ENCODE peak calls at places on chromosomes 11 and 22, in seven cellular contexts. S is tibial artery, M is IMR-90, I is neural progenitor cell, R is breast epithelium, H is body of pancreas, E is lower lobe of right lung. T is an unnamed sample.

GRCh38 chr22:20015187-20015625 is 1.4 kb downstream of the ARVCF start:
- DNase-seq in E (no peak), R (no peak), M (no peak), H (no peak), I (no peak), S (no peak), T (no peak)

GRCh38 chr11:45182902-45183301 is 36.5 kb downstream of the PRDM11 start:
- DNase-seq in H (peak), E (no peak), S (no peak), I (peak), R (no peak), M (peak), T (no peak)

GRCh38 chr11:77047007-77047927 is 13.1 kb downstream of the B3GNT6 start:
- DNase-seq in H (peak), E (no peak), I (peak), R (no peak), S (peak), M (peak), T (no peak)

GRCh38 chr11:57781529-57781943 is 19.9 kb downstream of the CTNND1 start:
- DNase-seq in R (peak), M (peak), E (peak), H (peak), I (peak), S (no peak), T (no peak)

GRCh38 chr22:32765117-32765618 is 36.3 kb upstream of the TIMP3 start:
- DNase-seq in R (no peak), E (no peak), H (no peak), S (no peak), I (no peak), M (no peak), T (no peak)

GRCh38 chr11:32487270-32487669 is 51.9 kb upstream of the WT1 start:
- DNase-seq in S (no peak), E (no peak), H (no peak), I (peak), R (no peak), M (no peak), T (no peak)

GRCh38 chr11:196786-197731 is 4.2 kb downstream of the SCGB1C1 start:
- DNase-seq in R (no peak), H (no peak), S (peak), M (no peak), I (no peak), E (peak), T (peak)

GRCh38 chr11:66421492-66422205 is 814 bp downstream of the NPAS4 start:
- DNase-seq in I (peak), S (peak), M (peak), E (peak), H (peak), R (peak), T (peak)

GRCh38 chr11:15645201-15645600 is 530.5 kb downstream of the INSC start:
- DNase-seq in R (no peak), H (no peak), S (no peak), M (no peak), E (no peak), I (no peak), T (no peak)

GRCh38 chr11:67452141-67452952 is at the start of gene GPR152:
- DNase-seq in I (no peak), E (no peak), M (no peak), R (no peak), S (no peak), H (peak), T (no peak)

GRCh38 chr11:33735426-33736147 is 636 bp downstream of the CD59 start:
- DNase-seq in H (peak), E (peak), I (peak), R (no peak), M (no peak), S (peak), T (no peak)

GRCh38 chr11:113274708-113275582 is 39.4 kb upstream of the TTC12 start:
- DNase-seq in I (peak), S (no peak), E (no peak), H (no peak), R (no peak), M (no peak), T (no peak)

GRCh38 chr22:33726294-33726711 is 194.0 kb downstream of the LARGE1 start:
- DNase-seq in S (no peak), E (no peak), H (peak), M (peak), I (no peak), R (no peak), T (no peak)

GRCh38 chr22:45678961-45679912 is 7.6 kb downstream of the ATXN10 start:
- DNase-seq in H (no peak), E (no peak), S (no peak), R (no peak), M (peak), I (no peak), T (no peak)

GRCh38 chr11:128394436-128395089 is 192.8 kb downstream of the ETS1 start:
- DNase-seq in R (no peak), I (no peak), H (no peak), M (peak), S (no peak), E (no peak), T (no peak)

GRCh38 chr22:41445171-41446056 is 1.2 kb downstream of the TOB2 start:
- DNase-seq in H (peak), E (peak), R (no peak), M (no peak), I (peak), S (no peak), T (no peak)

GRCh38 chr11:17298302-17298701 is 21.8 kb downstream of the NUCB2 start:
- DNase-seq in E (no peak), H (no peak), M (peak), S (no peak), I (no peak), R (no peak), T (no peak)

GRCh38 chr11:17229481-17230152 is 21.8 kb upstream of the PIK3C2A start:
- DNase-seq in M (no peak), E (no peak), S (no peak), I (no peak), R (no peak), H (no peak), T (no peak)

GRCh38 chr11:75532200-75532972 is 6.6 kb upstream of the GDPD5 start:
- DNase-seq in H (peak), R (peak), M (peak), S (peak), I (peak), E (peak), T (no peak)
- TF ChIP-seq CTCF in H (peak), R (peak), M (peak), S (peak), I (peak), E (peak), T (peak)

DNA sequence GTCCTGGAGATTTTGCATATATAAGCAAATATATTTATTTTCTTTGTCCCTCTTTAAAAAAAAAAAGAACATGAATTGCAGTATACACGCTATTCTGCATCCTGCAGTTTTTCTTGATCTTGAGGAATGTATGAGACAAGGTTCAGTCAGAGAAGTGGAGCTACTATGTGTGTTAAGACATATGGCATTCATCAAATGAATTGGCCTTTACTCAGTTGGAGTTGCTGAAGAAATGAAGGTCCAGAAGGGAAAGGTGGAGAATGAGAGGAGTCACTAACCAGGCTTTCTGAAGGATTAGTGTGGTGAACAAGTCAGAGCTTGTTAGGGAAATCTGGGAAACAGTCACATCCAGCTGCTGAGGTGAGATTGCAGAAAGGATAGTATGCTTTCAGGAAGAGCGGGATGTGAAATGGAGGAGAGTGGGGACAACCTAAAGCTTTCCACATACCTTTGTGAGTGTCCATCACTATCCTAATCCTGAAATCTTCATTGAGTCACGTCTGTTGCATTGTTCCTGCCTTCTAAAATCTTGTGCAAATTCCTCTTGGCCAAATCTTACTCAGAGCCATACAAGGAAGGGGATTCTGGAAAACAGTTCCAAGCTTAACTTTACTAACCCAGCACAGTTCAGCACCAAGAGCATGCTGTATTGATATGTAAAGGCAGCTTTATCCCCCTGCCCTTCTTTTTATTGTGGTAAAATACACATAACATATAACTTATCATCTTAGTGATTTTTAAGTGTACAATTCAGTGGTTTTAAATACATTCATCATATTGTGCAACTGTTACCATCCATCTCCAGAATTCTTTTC is 11.4 kb upstream of the PITPNB start:
- DNase-seq in R (no peak), E (no peak), I (peak), M (peak), H (no peak), S (no peak), T (no peak)
- H3K27ac ChIP-seq in R (no peak), E (no peak), I (peak), M (no peak), H (no peak), S (no peak), T (no peak)

GRCh38 chr11:125257185-125257584 is 92.6 kb downstream of the PKNOX2 start:
- DNase-seq in M (no peak), S (no peak), E (no peak), H (no peak), R (no peak), I (peak), T (no peak)
- TF ChIP-seq CTCF in M (peak), S (no peak), E (no peak), H (no peak), R (no peak), I (peak), T (no peak)

GRCh38 chr11:65279713-65280459 is 18.1 kb downstream of the POLA2 start:
- DNase-seq in S (no peak), H (peak), M (peak), R (no peak), I (no peak), E (no peak), T (peak)

GRCh38 chr11:65278351-65278750 is 16.6 kb downstream of the POLA2 start:
- DNase-seq in H (no peak), M (no peak), I (no peak), R (no peak), S (no peak), E (no peak), T (no peak)

GRCh38 chr11:65275906-65276305 is 14.1 kb downstream of the POLA2 start:
- DNase-seq in M (no peak), R (no peak), H (no peak), I (no peak), E (no peak), S (no peak), T (no peak)

GRCh38 chr11:65280646-65281045 is 18.9 kb downstream of the POLA2 start:
- DNase-seq in E (no peak), R (no peak), I (no peak), S (no peak), M (peak), H (no peak), T (no peak)

DNA sequence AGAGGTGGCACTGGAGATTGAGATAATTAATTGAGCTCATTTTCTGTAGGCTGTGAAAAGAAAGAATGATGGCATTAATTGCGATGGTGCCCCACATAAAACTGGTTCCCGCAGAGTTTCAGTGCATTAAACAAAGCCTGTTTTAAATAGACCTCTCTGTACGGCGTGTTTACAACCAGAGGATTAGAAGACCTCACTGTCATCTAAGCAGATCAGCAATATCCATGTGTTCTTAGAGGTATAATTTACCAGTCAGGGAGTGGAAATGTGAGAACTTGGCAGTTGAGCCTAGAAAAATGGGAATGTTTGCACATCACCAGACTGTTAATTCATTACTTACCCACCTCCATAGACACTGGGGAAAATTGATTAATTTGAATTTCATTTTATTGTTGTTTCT is 16.1 kb downstream of the POLA2 start:
- DNase-seq in M (no peak), H (no peak), R (no peak), I (no peak), S (no peak), E (no peak), T (no peak)
- H3K27ac ChIP-seq in M (no peak), H (no peak), R (no peak), I (no peak), S (no peak), E (no peak), T (no peak)

GRCh38 chr11:87292598-87292997 is 254.9 kb downstream of the TMEM135 start:
- DNase-seq in M (no peak), E (no peak), S (no peak), H (no peak), R (no peak), I (no peak), T (no peak)

GRCh38 chr11:87295237-87295636 is 257.5 kb downstream of the TMEM135 start:
- DNase-seq in S (no peak), H (no peak), R (no peak), E (no peak), I (no peak), M (no peak), T (no peak)

GRCh38 chr11:87286338-87286737 is 248.6 kb downstream of the TMEM135 start:
- DNase-seq in R (no peak), I (no peak), H (no peak), E (no peak), M (no peak), S (no peak), T (no peak)

DNA sequence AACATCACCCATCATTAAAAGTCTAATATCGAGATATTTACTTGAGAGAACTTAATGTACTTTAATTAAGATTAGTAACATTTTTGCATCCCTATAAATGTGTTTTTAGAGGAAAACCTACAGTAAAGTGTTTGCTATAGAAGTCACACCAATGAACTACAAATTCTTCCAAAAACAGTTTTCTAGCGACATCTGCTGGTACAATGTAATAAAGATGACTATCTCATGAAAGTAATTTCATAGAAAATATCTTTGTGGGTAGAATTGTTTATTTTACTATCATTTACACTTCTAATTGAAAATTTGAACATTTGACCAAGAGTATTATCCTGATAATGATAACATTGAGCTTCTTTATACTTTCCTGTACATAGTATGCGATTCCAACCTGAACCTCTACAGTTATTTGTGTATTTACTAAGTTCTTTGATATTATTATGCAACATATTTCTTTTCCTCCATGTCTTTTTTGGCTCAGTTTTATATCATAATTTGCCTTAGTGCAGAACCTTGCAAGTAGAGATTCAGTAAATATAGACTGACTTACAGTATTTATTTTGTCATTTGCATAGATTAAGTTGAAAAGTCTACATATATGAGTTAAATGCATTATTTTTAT is 252.7 kb downstream of the TMEM135 start:
- DNase-seq in R (no peak), S (no peak), H (no peak), I (peak), M (peak), E (no peak), T (no peak)
- TF ChIP-seq CTCF in R (peak), S (peak), H (peak), I (peak), M (peak), E (peak), T (peak)

DNA sequence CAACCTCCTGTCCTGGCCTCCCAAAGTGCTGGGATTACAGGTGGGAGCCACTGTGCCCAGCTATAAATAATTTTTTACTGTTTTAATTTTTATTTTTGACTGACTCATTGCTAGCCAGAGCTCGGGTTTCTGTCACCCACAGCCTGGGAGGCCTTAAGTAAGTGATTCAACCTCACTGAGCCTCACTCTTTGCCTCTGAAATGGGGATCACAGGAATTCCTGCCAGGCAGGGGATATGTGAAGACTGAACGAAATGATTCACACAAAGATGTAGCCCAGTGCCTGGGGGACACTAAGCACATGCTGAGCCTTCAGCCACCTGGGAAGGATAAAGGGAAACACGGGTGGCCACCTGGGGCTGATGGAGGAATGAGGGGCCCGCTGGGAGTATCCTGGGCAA is 3.8 kb upstream of the LRRC74B start:
- DNase-seq in R (no peak), M (peak), S (no peak), I (no peak), H (no peak), E (peak), T (no peak)
- H3K27ac ChIP-seq in R (no peak), M (no peak), S (no peak), I (no peak), H (no peak), E (no peak), T (no peak)

DNA sequence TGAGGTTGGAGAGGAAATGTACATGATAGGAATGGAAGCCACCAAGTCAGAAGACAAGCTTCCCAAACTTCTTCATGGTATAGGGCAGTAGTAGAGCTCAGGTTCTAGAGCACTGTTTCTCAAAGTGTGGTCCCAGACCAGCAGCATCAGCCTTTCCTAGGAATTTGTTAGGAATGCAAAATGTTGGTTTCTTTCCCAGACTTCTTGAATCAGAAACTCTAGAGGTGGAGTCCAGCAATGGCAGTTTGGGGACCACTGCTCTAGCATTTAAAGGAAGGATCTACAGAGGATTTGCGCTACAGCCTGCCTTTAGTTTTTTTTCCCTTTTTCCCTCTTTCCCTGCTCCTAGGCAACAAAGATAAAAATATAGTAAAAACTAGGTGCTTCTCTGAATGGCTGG is 17.0 kb upstream of the MMP12 start:
- DNase-seq in I (no peak), M (no peak), S (no peak), H (no peak), E (no peak), R (no peak), T (no peak)
- TF ChIP-seq CTCF in I (no peak), M (no peak), S (no peak), H (no peak), E (no peak), R (no peak), T (no peak)

GRCh38 chr11:10454506-10454901 is 560 bp upstream of the AMPD3 start:
- DNase-seq in M (no peak), S (no peak), H (no peak), E (no peak), I (no peak), R (no peak), T (no peak)
- H3K27ac ChIP-seq in M (no peak), S (no peak), H (no peak), E (no peak), I (no peak), R (no peak), T (no peak)

GRCh38 chr11:124071622-124071948 is 30.5 kb upstream of the OR10G7 start:
- DNase-seq in H (no peak), E (no peak), I (no peak), S (no peak), R (no peak), M (no peak), T (no peak)
- TF ChIP-seq CTCF in H (no peak), E (no peak), I (no peak), S (no peak), R (no peak), M (no peak), T (peak)

T was measured in coronary artery.